ENCODE peak calls at places on chromosome 22, in five cellular contexts. One of them, this sample, is unnamed.

GRCh38 chr22:39174498-39175120 is 22.1 kb upstream of the CBX7 start:
- DNase-seq in spleen: peak
- DNase-seq in anterior cingulate cortex: no peak
- DNase-seq in body of pancreas: peak
- DNase-seq in skeletal muscle cell: peak
- DNase-seq in this sample: no peak

GRCh38 chr22:48182896-48183805 is 1420.7 kb downstream of the TBC1D22A start:
- DNase-seq in spleen: no peak
- DNase-seq in anterior cingulate cortex: no peak
- DNase-seq in body of pancreas: no peak
- DNase-seq in skeletal muscle cell: no peak
- DNase-seq in this sample: no peak

GRCh38 chr22:28817919-28818859 is 17.8 kb upstream of the XBP1 start:
- DNase-seq in spleen: peak
- DNase-seq in anterior cingulate cortex: no peak
- DNase-seq in body of pancreas: peak
- DNase-seq in skeletal muscle cell: no peak
- DNase-seq in this sample: no peak

GRCh38 chr22:50293441-50294318 is 13.8 kb downstream of the PLXNB2 start:
- DNase-seq in spleen: peak
- DNase-seq in anterior cingulate cortex: peak
- DNase-seq in body of pancreas: peak
- DNase-seq in skeletal muscle cell: no peak
- DNase-seq in this sample: no peak

GRCh38 chr22:26713823-26714449 is 56.5 kb downstream of the MIAT start:
- DNase-seq in spleen: no peak
- DNase-seq in anterior cingulate cortex: no peak
- DNase-seq in body of pancreas: no peak
- DNase-seq in skeletal muscle cell: no peak
- DNase-seq in this sample: no peak

GRCh38 chr22:45885171-45885840 is 91.7 kb downstream of the WNT7B start:
- DNase-seq in spleen: peak
- DNase-seq in anterior cingulate cortex: no peak
- DNase-seq in body of pancreas: peak
- DNase-seq in skeletal muscle cell: no peak
- DNase-seq in this sample: no peak

GRCh38 chr22:40578171-40578570 is 58.3 kb downstream of the MRTFA start:
- DNase-seq in spleen: no peak
- DNase-seq in anterior cingulate cortex: no peak
- DNase-seq in body of pancreas: no peak
- DNase-seq in skeletal muscle cell: no peak
- DNase-seq in this sample: no peak

GRCh38 chr22:46574993-46575914 is 37.8 kb upstream of the CELSR1 start:
- DNase-seq in spleen: peak
- DNase-seq in anterior cingulate cortex: no peak
- DNase-seq in body of pancreas: peak
- DNase-seq in skeletal muscle cell: no peak
- DNase-seq in this sample: no peak

GRCh38 chr22:38135133-38135706 is 24.7 kb upstream of the BAIAP2L2 start:
- DNase-seq in spleen: no peak
- DNase-seq in anterior cingulate cortex: peak
- DNase-seq in body of pancreas: no peak
- DNase-seq in skeletal muscle cell: peak
- DNase-seq in this sample: no peak

GRCh38 chr22:46514592-46515207 is 22.7 kb downstream of the CELSR1 start:
- DNase-seq in spleen: no peak
- DNase-seq in anterior cingulate cortex: no peak
- DNase-seq in body of pancreas: no peak
- DNase-seq in skeletal muscle cell: no peak
- DNase-seq in this sample: no peak

GRCh38 chr22:33986954-33987353 is 66.7 kb upstream of the LARGE1 start:
- DNase-seq in spleen: no peak
- DNase-seq in anterior cingulate cortex: no peak
- DNase-seq in body of pancreas: no peak
- DNase-seq in skeletal muscle cell: no peak
- DNase-seq in this sample: no peak

GRCh38 chr22:39427751-39428596 is 28.4 kb downstream of the TAB1 start:
- DNase-seq in spleen: peak
- DNase-seq in anterior cingulate cortex: no peak
- DNase-seq in body of pancreas: no peak
- DNase-seq in skeletal muscle cell: no peak
- DNase-seq in this sample: no peak

GRCh38 chr22:24894220-24894975 is 52.1 kb downstream of the LHFPL7 start:
- DNase-seq in spleen: no peak
- DNase-seq in anterior cingulate cortex: no peak
- DNase-seq in body of pancreas: peak
- DNase-seq in skeletal muscle cell: peak
- DNase-seq in this sample: peak

GRCh38 chr22:37768273-37768672 is 39.5 kb upstream of the GCAT start:
- DNase-seq in spleen: no peak
- DNase-seq in anterior cingulate cortex: no peak
- DNase-seq in body of pancreas: no peak
- DNase-seq in skeletal muscle cell: no peak
- DNase-seq in this sample: no peak

GRCh38 chr22:48181168-48181955 is 1418.9 kb downstream of the TBC1D22A start:
- DNase-seq in spleen: no peak
- DNase-seq in anterior cingulate cortex: no peak
- DNase-seq in body of pancreas: no peak
- DNase-seq in skeletal muscle cell: no peak
- DNase-seq in this sample: no peak

GRCh38 chr22:20058989-20059770 is 20.9 kb upstream of the DGCR8 start:
- DNase-seq in spleen: no peak
- DNase-seq in anterior cingulate cortex: no peak
- DNase-seq in body of pancreas: no peak
- DNase-seq in skeletal muscle cell: no peak
- DNase-seq in this sample: no peak

GRCh38 chr22:29727248-29727551 is 7.4 kb downstream of the CABP7 start:
- DNase-seq in spleen: no peak
- DNase-seq in anterior cingulate cortex: no peak
- DNase-seq in body of pancreas: no peak
- DNase-seq in skeletal muscle cell: no peak
- DNase-seq in this sample: no peak

GRCh38 chr22:29767289-29768051 is at the start of gene UQCR10:
- DNase-seq in spleen: peak
- DNase-seq in anterior cingulate cortex: peak
- DNase-seq in body of pancreas: peak
- DNase-seq in skeletal muscle cell: peak
- DNase-seq in this sample: peak

GRCh38 chr22:49300951-49301397 is 526.7 kb downstream of the BRD1 start:
- DNase-seq in spleen: peak
- DNase-seq in anterior cingulate cortex: no peak
- DNase-seq in body of pancreas: no peak
- DNase-seq in skeletal muscle cell: no peak
- DNase-seq in this sample: no peak

GRCh38 chr22:24584871-24585411 is 7.9 kb downstream of the LRRC75B start:
- DNase-seq in spleen: peak
- DNase-seq in anterior cingulate cortex: no peak
- DNase-seq in body of pancreas: no peak
- DNase-seq in skeletal muscle cell: no peak
- DNase-seq in this sample: no peak

GRCh38 chr22:45239378-45240136 is 1.1 kb downstream of the KIAA0930 start:
- DNase-seq in spleen: peak
- DNase-seq in anterior cingulate cortex: peak
- DNase-seq in body of pancreas: no peak
- DNase-seq in skeletal muscle cell: no peak
- DNase-seq in this sample: no peak

GRCh38 chr22:42770941-42771647 is 50.4 kb upstream of the A4GALT start:
- DNase-seq in spleen: no peak
- DNase-seq in anterior cingulate cortex: no peak
- DNase-seq in body of pancreas: no peak
- DNase-seq in skeletal muscle cell: no peak
- DNase-seq in this sample: no peak

GRCh38 chr22:32322986-32323385 is 34.7 kb upstream of the RFPL3 start:
- DNase-seq in spleen: peak
- DNase-seq in anterior cingulate cortex: no peak
- DNase-seq in body of pancreas: no peak
- DNase-seq in skeletal muscle cell: no peak
- DNase-seq in this sample: no peak

GRCh38 chr22:41862160-41862529 is 29.2 kb downstream of the SREBF2 start:
- DNase-seq in spleen: no peak
- DNase-seq in anterior cingulate cortex: no peak
- DNase-seq in body of pancreas: no peak
- DNase-seq in skeletal muscle cell: no peak
- DNase-seq in this sample: no peak

GRCh38 chr22:42070517-42071422 is at the start of gene NAGA:
- DNase-seq in spleen: peak
- DNase-seq in anterior cingulate cortex: peak
- DNase-seq in body of pancreas: peak
- DNase-seq in skeletal muscle cell: peak
- DNase-seq in this sample: peak

GRCh38 chr22:38309614-38310517 is 7.4 kb downstream of the CSNK1E start:
- DNase-seq in spleen: peak
- DNase-seq in anterior cingulate cortex: no peak
- DNase-seq in body of pancreas: no peak
- DNase-seq in skeletal muscle cell: no peak
- DNase-seq in this sample: no peak

GRCh38 chr22:46737105-46737975 is 712 bp downstream of the CERK start:
- DNase-seq in spleen: peak
- DNase-seq in anterior cingulate cortex: peak
- DNase-seq in body of pancreas: peak
- DNase-seq in skeletal muscle cell: no peak
- DNase-seq in this sample: no peak

GRCh38 chr22:49011769-49012598 is 815.7 kb downstream of the BRD1 start:
- DNase-seq in spleen: peak
- DNase-seq in anterior cingulate cortex: no peak
- DNase-seq in body of pancreas: no peak
- DNase-seq in skeletal muscle cell: no peak
- DNase-seq in this sample: no peak

GRCh38 chr22:26892401-26893033 is 235.1 kb downstream of the MIAT start:
- DNase-seq in spleen: no peak
- DNase-seq in anterior cingulate cortex: no peak
- DNase-seq in body of pancreas: peak
- DNase-seq in skeletal muscle cell: peak
- DNase-seq in this sample: no peak

GRCh38 chr22:36546932-36547331 is 18.0 kb upstream of the EIF3D start:
- DNase-seq in spleen: no peak
- DNase-seq in anterior cingulate cortex: no peak
- DNase-seq in body of pancreas: no peak
- DNase-seq in skeletal muscle cell: peak
- DNase-seq in this sample: no peak

GRCh38 chr22:38570841-38571364 is 920 bp upstream of the DMC1 start:
- DNase-seq in spleen: peak
- DNase-seq in anterior cingulate cortex: peak
- DNase-seq in body of pancreas: peak
- DNase-seq in skeletal muscle cell: no peak
- DNase-seq in this sample: peak

GRCh38 chr22:50671641-50672040 is 982 bp upstream of the SHANK3 start:
- DNase-seq in spleen: no peak
- DNase-seq in anterior cingulate cortex: peak
- DNase-seq in body of pancreas: no peak
- DNase-seq in skeletal muscle cell: no peak
- DNase-seq in this sample: no peak

This sample was measured in substantia nigra.